ENCODE peak calls at places on chromosomes 11 and 22, in seven cellular contexts. D is activated T-cell treated with anti-CD3 and anti-CD28 coated beads for 1 hour; L is choroid plexus epithelial cell; B is endodermal cell; K is stimulated activated CD4-positive, alpha-beta T cell treated with anti-CD3 and anti-CD28 coated beads, Interleukin-2, amount 100 ng/mL, for 4 hours; F is effector memory CD8-positive, alpha-beta T cell; E is head of caudate nucleus. U is an unnamed sample.

GRCh38 chr11:31802609-31802989 is 8.5 kb downstream of the PAX6 start:
- DNase-seq in B (peak), E (no peak), L (no peak), K (no peak), D (no peak), F (no peak), U (no peak)

GRCh38 chr22:19756288-19757128 is 4.1 kb upstream of the TBX1 start:
- DNase-seq in B (peak), D (peak), K (peak), F (peak), E (peak), L (peak), U (peak)

GRCh38 chr11:37504066-37504611 is 906.1 kb upstream of the RAG2 start:
- DNase-seq in B (peak), K (no peak), E (no peak), D (no peak), F (no peak), L (peak), U (no peak)

GRCh38 chr11:134498326-134499139 is 86.5 kb upstream of the B3GAT1 start:
- DNase-seq in E (peak), F (no peak), D (no peak), B (peak), L (no peak), K (no peak), U (no peak)

GRCh38 chr11:112318193-112318592 is 57.5 kb upstream of the PLET1 start:
- DNase-seq in F (no peak), D (no peak), B (no peak), K (no peak), L (peak), E (no peak), U (no peak)

GRCh38 chr11:34599406-34599901 is 21.4 kb upstream of the EHF start:
- DNase-seq in B (no peak), L (peak), E (no peak), D (no peak), K (no peak), F (no peak), U (no peak)

GRCh38 chr11:2767751-2768150 is 68.0 kb upstream of the KCNQ1OT1 start:
- DNase-seq in D (no peak), E (no peak), L (no peak), B (peak), K (no peak), F (no peak), U (no peak)

GRCh38 chr11:6249822-6250555 is 9.6 kb upstream of the CCKBR start:
- DNase-seq in B (peak), E (peak), D (no peak), K (no peak), L (peak), F (no peak), U (no peak)

GRCh38 chr11:19652976-19653375 is 59.7 kb upstream of the NAV2 start:
- DNase-seq in D (no peak), K (no peak), E (no peak), L (no peak), B (no peak), F (no peak), U (no peak)

GRCh38 chr11:131246589-131247164 is 123.7 kb upstream of the NTM start:
- DNase-seq in K (no peak), E (peak), D (no peak), F (no peak), B (peak), L (no peak), U (peak)

GRCh38 chr11:27552356-27552755 is 45.8 kb upstream of the LIN7C start:
- DNase-seq in D (no peak), E (no peak), B (no peak), F (no peak), L (no peak), K (no peak), U (no peak)

GRCh38 chr11:396511-396947 is 2.5 kb downstream of the PKP3 start:
- DNase-seq in L (peak), D (no peak), E (no peak), F (no peak), B (no peak), K (no peak), U (no peak)

GRCh38 chr11:117026593-117027330 is 71.5 kb downstream of the SIK3 start:
- DNase-seq in E (no peak), K (no peak), F (no peak), B (no peak), D (no peak), L (peak), U (no peak)

GRCh38 chr11:20631525-20632168 is 32.2 kb downstream of the SLC6A5 start:
- DNase-seq in E (no peak), D (no peak), F (no peak), L (no peak), B (no peak), K (no peak), U (no peak)

GRCh38 chr11:126864934-126865333 is 135.6 kb downstream of the KIRREL3 start:
- DNase-seq in L (no peak), B (peak), D (no peak), K (no peak), F (no peak), E (no peak), U (no peak)

GRCh38 chr11:66686100-66686785 is 8.6 kb upstream of the RBM4B start:
- DNase-seq in D (no peak), E (no peak), B (no peak), L (no peak), K (no peak), F (no peak), U (no peak)

GRCh38 chr11:64070301-64070656 is 34.5 kb downstream of the FLRT1 start:
- DNase-seq in B (peak), E (no peak), L (no peak), F (no peak), K (no peak), D (no peak), U (no peak)

GRCh38 chr11:72573380-72573949 is 100.8 kb downstream of the PDE2A start:
- DNase-seq in B (peak), K (no peak), F (no peak), D (no peak), L (peak), E (no peak), U (peak)

GRCh38 chr22:35915477-35916013 is 113.1 kb downstream of the RBFOX2 start:
- DNase-seq in D (no peak), E (no peak), L (peak), K (no peak), B (no peak), F (no peak), U (no peak)

GRCh38 chr11:114291381-114291780 is 4.8 kb upstream of the NNMT start:
- DNase-seq in L (peak), B (no peak), E (no peak), D (no peak), F (no peak), K (no peak), U (no peak)

GRCh38 chr11:29352273-29352672 is 664.6 kb downstream of the KCNA4 start:
- DNase-seq in K (no peak), B (peak), F (no peak), D (no peak), L (no peak), E (no peak), U (peak)

GRCh38 chr11:108307751-108308150 is 84.9 kb downstream of the ATM start:
- DNase-seq in D (no peak), L (no peak), E (no peak), K (no peak), F (no peak), B (no peak), U (no peak)

GRCh38 chr11:69511358-69512015 is 30.0 kb downstream of the LINC01488 start:
- DNase-seq in F (no peak), E (no peak), K (no peak), B (peak), L (peak), D (no peak), U (no peak)

GRCh38 chr11:14386895-14387480 is 28.0 kb upstream of the RRAS2 start:
- DNase-seq in D (no peak), L (peak), F (no peak), E (peak), B (peak), K (no peak), U (peak)

U was measured in H9.